ENCODE peak calls at places on chromosomes 12 and 14, in nine cellular contexts. M is fibroblast of pulmonary artery; C is C1 segment of cervical spinal cord; I is AML-193; L is GM20000; A is hypothalamus; R is stimulated activated CD8-positive, alpha-beta memory T cell treated with anti-CD3 and anti-CD28 coated beads, Interleukin-4, amount 100 ng/mL, for 24 hours; F is activated T-cell treated with anti-CD3 and anti-CD28 coated beads, Interleukin-2, amount 50 U/mL, for 4 hours; J is mucosa of descending colon. T is an unnamed sample.

GRCh38 chr12:14454098-14454907 is 88.8 kb downstream of the ATF7IP start:
- DNase-seq in A (no peak), J (peak), M (peak), C (no peak), F (no peak), R (no peak), I (peak), L (peak), T (no peak)

GRCh38 chr12:65022960-65023359 is 98.1 kb downstream of the WIF1 start:
- DNase-seq in I (no peak), J (no peak), C (no peak), A (no peak), M (no peak), R (no peak), F (no peak), L (no peak), T (no peak)

GRCh38 chr12:43370299-43370698 is 181.7 kb downstream of the ADAMTS20 start:
- DNase-seq in M (peak), I (no peak), C (no peak), L (no peak), F (no peak), R (no peak), J (no peak), A (no peak), T (no peak)

GRCh38 chr12:27922591-27923139 is 49.9 kb downstream of the PTHLH start:
- DNase-seq in F (no peak), R (no peak), I (no peak), J (no peak), M (peak), A (no peak), C (no peak), L (no peak), T (no peak)

GRCh38 chr12:46460682-46461215 is 88.2 kb upstream of the SLC38A2 start:
- DNase-seq in J (no peak), F (no peak), M (no peak), L (no peak), I (no peak), A (no peak), C (no peak), R (no peak), T (no peak)

GRCh38 chr14:22131749-22132476 is 457.1 kb downstream of the DAD1 start:
- DNase-seq in R (no peak), A (no peak), L (no peak), M (peak), J (peak), F (peak), I (peak), C (no peak), T (no peak)

GRCh38 chr12:130013771-130014484 is 110.1 kb upstream of the TMEM132D start:
- DNase-seq in A (peak), L (peak), J (peak), C (peak), I (no peak), F (no peak), R (peak), M (peak), T (peak)

GRCh38 chr14:33210304-33210703 is 271.6 kb downstream of the NPAS3 start:
- DNase-seq in I (no peak), C (no peak), L (no peak), M (peak), A (no peak), R (no peak), F (no peak), J (peak), T (no peak)

GRCh38 chr12:57694459-57695019 is 607 bp downstream of the OS9 start:
- DNase-seq in F (no peak), A (peak), J (peak), M (no peak), L (no peak), R (no peak), C (peak), I (no peak), T (peak)

GRCh38 chr12:50918584-50919316 is 33.6 kb upstream of the HIGD1C start:
- DNase-seq in L (no peak), F (no peak), A (no peak), I (no peak), C (no peak), J (no peak), M (no peak), R (no peak), T (no peak)

GRCh38 chr12:52782502-52782901 is 5.4 kb upstream of the KRT76 start:
- DNase-seq in R (no peak), M (no peak), F (no peak), C (no peak), L (no peak), I (no peak), J (no peak), A (no peak), T (no peak)

GRCh38 chr14:37153005-37153404 is 19.4 kb downstream of the SLC25A21 start:
- DNase-seq in I (no peak), J (no peak), F (no peak), A (no peak), R (no peak), C (no peak), L (no peak), M (no peak), T (no peak)

GRCh38 chr14:30621954-30622830 is at the start of gene SCFD1:
- DNase-seq in C (peak), F (peak), L (peak), I (peak), A (peak), J (peak), M (peak), R (peak), T (peak)

GRCh38 chr12:56941299-56942017 is 7.2 kb upstream of the SDR9C7 start:
- DNase-seq in J (no peak), C (no peak), L (no peak), A (no peak), I (peak), R (no peak), F (no peak), M (peak), T (no peak)

GRCh38 chr14:32611752-32612151 is 282.7 kb downstream of the AKAP6 start:
- DNase-seq in A (no peak), L (no peak), M (peak), C (no peak), R (no peak), F (no peak), I (no peak), J (no peak), T (no peak)

GRCh38 chr14:87231336-87232026 is 761.5 kb downstream of the GALC start:
- DNase-seq in C (no peak), F (no peak), L (no peak), I (no peak), J (no peak), M (no peak), A (no peak), R (no peak), T (no peak)

GRCh38 chr14:93120522-93120921 is 4.8 kb upstream of the ITPK1 start:
- DNase-seq in M (no peak), C (no peak), F (no peak), R (no peak), L (no peak), I (no peak), J (no peak), A (no peak), T (no peak)

GRCh38 chr12:48690990-48691389 is 9.0 kb upstream of the KANSL2 start:
- DNase-seq in F (no peak), L (no peak), R (no peak), M (no peak), I (no peak), J (no peak), C (no peak), A (no peak), T (no peak)

GRCh38 chr12:12717586-12718381 is 616 bp downstream of the CDKN1B start:
- DNase-seq in F (no peak), R (no peak), L (no peak), I (peak), M (no peak), C (peak), A (peak), J (peak), T (peak)

GRCh38 chr12:104669057-104669770 is 212.5 kb downstream of the CHST11 start:
- DNase-seq in J (peak), L (no peak), C (peak), F (no peak), R (no peak), M (no peak), A (peak), I (no peak), T (peak)

GRCh38 chr14:92039073-92039719 is 663 bp downstream of the TRIP11 start:
- DNase-seq in F (no peak), A (peak), I (peak), L (peak), J (no peak), M (peak), R (peak), C (no peak), T (no peak)

GRCh38 chr12:52361553-52361952 is 5.7 kb downstream of the KRT85 start:
- DNase-seq in I (no peak), R (no peak), C (no peak), L (no peak), F (no peak), M (no peak), J (no peak), A (no peak), T (no peak)

GRCh38 chr14:80946187-80946586 is 4.6 kb upstream of the CEP128 start:
- DNase-seq in M (no peak), L (no peak), F (no peak), J (no peak), C (no peak), R (no peak), I (no peak), A (no peak), T (no peak)

GRCh38 chr14:36452850-36453249 is 67.2 kb downstream of the NKX2-1 start:
- DNase-seq in C (no peak), I (no peak), F (no peak), J (no peak), R (no peak), L (no peak), M (no peak), A (no peak), T (no peak)

GRCh38 chr12:462936-463705 is 3.4 kb downstream of the B4GALNT3 start:
- DNase-seq in I (no peak), F (no peak), C (no peak), J (peak), L (no peak), R (no peak), A (no peak), M (no peak), T (no peak)

GRCh38 chr14:35533357-35534129 is 421 bp upstream of the INSM2 start:
- DNase-seq in F (peak), M (peak), I (no peak), A (peak), L (peak), R (peak), J (peak), C (no peak), T (peak)

GRCh38 chr12:82176761-82177490 is 181.3 kb downstream of the CCDC59 start:
- DNase-seq in L (no peak), F (no peak), I (no peak), R (no peak), A (no peak), C (no peak), M (no peak), J (no peak), T (no peak)